ENCODE peak calls at places on chromosomes 3 and 15, in nine cellular contexts. X, J, R, O, W, Z, N, H and B are unnamed samples.

GRCh38 chr3:106326941-106327765 is 458.3 kb upstream of the CBLB start:
- DNase-seq in H (no peak), X (no peak), R (no peak), N (no peak), O (no peak), Z (peak; percentile 16), J (no peak), W (no peak), B (no peak)

GRCh38 chr15:73700041-73700842 is 16.1 kb downstream of the CD276 start:
- DNase-seq in R (peak; percentile 71), N (peak; percentile 90), W (peak; percentile 69), X (peak; percentile 83), O (peak; percentile 66), J (no peak), Z (peak; percentile 80), H (peak; percentile 51), B (peak; percentile 74)

GRCh38 chr15:75578206-75578947 is 738 bp downstream of the PTPN9 start:
- DNase-seq in W (peak; percentile 34), O (no peak), H (no peak), N (peak; percentile 41), R (no peak), X (peak; percentile 52), J (no peak), Z (peak; percentile 22), B (peak; percentile 39)

GRCh38 chr3:115922681-115923347 is 299.5 kb downstream of the GAP43 start:
- DNase-seq in O (no peak), W (no peak), Z (peak; percentile 53), H (peak; percentile 12), N (peak; percentile 81), X (no peak), R (no peak), J (no peak), B (no peak)

GRCh38 chr3:16476636-16477035 is 36.9 kb downstream of the RFTN1 start:
- DNase-seq in R (no peak), O (no peak), X (no peak), J (peak; percentile 56), N (no peak), Z (peak; percentile 41), W (peak; percentile 52), H (no peak), B (no peak)

GRCh38 chr15:63923993-63924950 is 90.5 kb upstream of the HERC1 start:
- DNase-seq in R (no peak), J (no peak), W (peak; percentile 16), H (no peak), O (no peak), N (no peak), Z (no peak), X (no peak), B (no peak)

GRCh38 chr3:119342176-119342575 is 48.0 kb downstream of the ARHGAP31 start:
- DNase-seq in J (no peak), R (no peak), W (no peak), O (no peak), N (no peak), H (no peak), X (no peak), Z (no peak), B (no peak)

GRCh38 chr3:45126730-45127129 is 19.4 kb downstream of the CDCP1 start:
- DNase-seq in N (no peak), J (no peak), O (peak; percentile 42), H (no peak), R (no peak), Z (peak; percentile 78), W (no peak), X (no peak), B (no peak)

GRCh38 chr3:42288385-42288784 is 22.4 kb upstream of the CCK start:
- DNase-seq in O (no peak), N (no peak), R (no peak), X (no peak), J (no peak), W (no peak), H (no peak), Z (peak; percentile 24), B (no peak)

GRCh38 chr3:100175637-100176250 is 61.4 kb upstream of the FILIP1L start:
- DNase-seq in Z (no peak), X (no peak), W (no peak), R (no peak), H (no peak), J (no peak), N (no peak), O (no peak), B (no peak)

GRCh38 chr15:31587583-31587982 is 260.9 kb downstream of the KLF13 start:
- DNase-seq in J (no peak), W (no peak), O (no peak), N (no peak), X (no peak), H (no peak), R (no peak), Z (no peak), B (no peak)

GRCh38 chr3:172846706-172847105 is 96.2 kb downstream of the ECT2 start:
- DNase-seq in Z (peak; percentile 43), X (no peak), N (no peak), J (no peak), H (no peak), O (no peak), W (peak; percentile 2), R (no peak), B (no peak)

GRCh38 chr15:100616700-100617099 is 14.3 kb downstream of the ASB7 start:
- DNase-seq in J (no peak), R (no peak), W (no peak), N (no peak), H (no peak), Z (no peak), X (no peak), O (no peak), B (no peak)
- H3K36me3 ChIP-seq in J (peaks cover 6% of the 10 kb centered on the region), R (no peaks in the 10 kb centered on the region), W (peaks cover 36% of the 10 kb centered on the region), N (peaks cover 11% of the 10 kb centered on the region), H (peaks cover 15% of the 10 kb centered on the region), Z (peaks cover 22% of the 10 kb centered on the region), X (peaks cover 3% of the 10 kb centered on the region), O (peaks cover 5% of the 10 kb centered on the region), B (peaks cover 66% of the 10 kb centered on the region)

GRCh38 chr15:67090297-67091072 is 25.1 kb downstream of the SMAD3 start:
- DNase-seq in N (peak; percentile 30), J (no peak), R (no peak), Z (no peak), O (no peak), H (no peak), W (peak; percentile 31), X (no peak), B (no peak)

GRCh38 chr15:67089218-67090193 is 24.1 kb downstream of the SMAD3 start:
- DNase-seq in Z (peak; percentile 71), W (no peak), O (no peak), N (no peak), R (no peak), H (no peak), J (no peak), X (no peak), B (no peak)

GRCh38 chr15:67092726-67093125 is 27.3 kb downstream of the SMAD3 start:
- DNase-seq in N (no peak), Z (no peak), J (no peak), H (no peak), R (no peak), O (no peak), X (no peak), W (no peak), B (no peak)

GRCh38 chr15:67091966-67092677 is 26.7 kb downstream of the SMAD3 start:
- DNase-seq in R (no peak), O (no peak), H (no peak), N (no peak), Z (no peak), X (no peak), J (no peak), W (peak; percentile 63), B (no peak)

GRCh38 chr15:67091073-67091965 is 25.9 kb downstream of the SMAD3 start:
- DNase-seq in Z (peak; percentile 95), R (peak; percentile 95), W (peak; percentile 90), X (peak; percentile 76), N (no peak), H (peak; percentile 90), O (no peak), J (no peak), B (peak; percentile 85)
- H3K36me3 ChIP-seq in Z (peaks cover 38% of the 10 kb centered on the region), R (no peaks in the 10 kb centered on the region), W (no peaks in the 10 kb centered on the region), X (no peaks in the 10 kb centered on the region), N (peaks cover 4% of the 10 kb centered on the region), H (no peaks in the 10 kb centered on the region), O (no peaks in the 10 kb centered on the region), J (peaks cover 18% of the 10 kb centered on the region), B (peaks cover 9% of the 10 kb centered on the region)

DNA sequence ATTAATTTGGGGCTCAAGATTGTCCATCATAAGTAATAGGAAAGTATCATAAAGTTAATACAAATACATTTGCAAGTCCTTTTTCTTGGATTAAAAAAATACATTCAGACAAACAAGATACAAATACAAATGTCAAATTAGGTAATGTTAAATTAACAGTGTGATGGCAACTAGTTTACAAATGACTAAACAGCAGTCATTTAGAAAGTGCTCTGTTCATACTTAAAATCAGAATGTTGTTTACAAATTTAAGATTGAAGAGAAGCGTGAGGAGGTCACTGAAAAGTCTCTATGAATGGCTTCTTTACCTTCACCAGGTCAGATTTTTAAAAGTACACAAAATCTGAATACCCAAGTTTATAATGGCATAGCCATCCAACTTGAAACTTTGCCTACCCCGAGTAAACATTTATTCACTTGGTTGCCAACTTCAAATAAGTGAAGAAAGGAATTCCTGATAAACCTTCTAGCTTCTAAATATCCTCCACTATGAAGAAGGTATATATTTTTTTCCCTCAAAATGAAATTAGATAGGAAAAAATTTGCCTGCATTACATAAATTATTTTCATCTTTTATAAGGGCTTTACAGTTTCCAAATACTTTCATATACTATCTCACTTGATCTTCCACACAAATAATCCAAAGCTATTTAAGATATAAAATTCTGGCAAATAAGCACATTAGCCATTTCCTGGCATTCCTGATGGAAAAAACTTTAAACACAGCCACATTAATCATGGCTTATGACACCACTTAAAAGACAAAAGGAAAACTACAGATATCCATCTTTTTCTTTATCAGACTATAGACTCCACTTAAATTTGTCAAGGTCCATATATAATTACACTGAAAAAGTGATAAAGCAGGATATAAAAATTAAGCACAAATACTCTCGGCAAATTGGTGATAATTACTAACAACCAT is 11.5 kb upstream of the NEK10 start:
- DNase-seq in N (no peak), H (no peak), X (no peak), Z (no peak), W (no peak), R (no peak), J (no peak), O (no peak), B (no peak)
- H3K36me3 ChIP-seq in N (peaks cover 23% of the 10 kb centered on the region), H (peaks cover 10% of the 10 kb centered on the region), X (no peaks in the 10 kb centered on the region), Z (peaks cover 40% of the 10 kb centered on the region), W (peaks cover 58% of the 10 kb centered on the region), R (no peaks in the 10 kb centered on the region), J (peaks cover 6% of the 10 kb centered on the region), O (peaks cover 6% of the 10 kb centered on the region), B (peaks cover 20% of the 10 kb centered on the region)

GRCh38 chr3:114080201-114080600 is 23.7 kb downstream of the QTRT2 start:
- DNase-seq in Z (no peak), N (no peak), W (no peak), O (no peak), H (no peak), X (no peak), J (no peak), R (no peak), B (no peak)

GRCh38 chr3:114079761-114080160 is 23.2 kb downstream of the QTRT2 start:
- DNase-seq in R (no peak), W (no peak), J (no peak), O (no peak), H (no peak), N (no peak), Z (no peak), X (no peak), B (no peak)

GRCh38 chr3:114081022-114081421 is 24.5 kb downstream of the QTRT2 start:
- DNase-seq in J (no peak), Z (no peak), X (no peak), H (no peak), W (no peak), O (no peak), N (no peak), R (no peak), B (no peak)

GRCh38 chr3:114078126-114078525 is 21.6 kb downstream of the QTRT2 start:
- DNase-seq in W (no peak), O (no peak), J (peak; percentile 9), Z (no peak), N (no peak), X (no peak), H (no peak), R (no peak), B (no peak)

GRCh38 chr3:114076711-114077110 is 20.2 kb downstream of the QTRT2 start:
- DNase-seq in N (no peak), J (no peak), X (no peak), Z (no peak), O (no peak), H (no peak), W (no peak), R (peak; percentile 75), B (no peak)
- H3K36me3 ChIP-seq in N (peaks cover 77% of the 10 kb centered on the region), J (peaks cover 3% of the 10 kb centered on the region), X (no peaks in the 10 kb centered on the region), Z (peaks cover 89% of the 10 kb centered on the region), O (peaks cover 7% of the 10 kb centered on the region), H (peaks cover 49% of the 10 kb centered on the region), W (peaks cover 64% of the 10 kb centered on the region), R (no peaks in the 10 kb centered on the region), B (peaks cover 97% of the 10 kb centered on the region)